ENCODE peak calls at places on chromosomes 4 and X, in ten cellular contexts. P is left lobe of liver, D is NCI-H187 treated with DMSO at 0.1 percent for 48 hours, X is dorsolateral prefrontal cortex, R is epithelial cell of esophagus, C is occipital lobe, K is NCI-H526, M is AML-193, V is astrocyte of the hippocampus, I is H4. F is an unnamed sample.
A peak's percentile ranks its signal among the peaks of the same experiment; 100 is the strongest.

GRCh38 chrX:56318076-56318475 is 85.9 kb downstream of the KLF8 start:
- DNase-seq in P (no peak), D (no peak), X (no peak), R (peak; percentile 86), C (no peak), K (no peak), M (no peak), V (no peak), I (no peak), F (no peak)

GRCh38 chrX:107738768-107739167 is 36.8 kb downstream of the TSC22D3 start:
- DNase-seq in P (peak; percentile 79), D (no peak), X (peak; percentile 69), R (no peak), C (peak; percentile 32), K (no peak), M (no peak), V (no peak), I (no peak), F (no peak)

GRCh38 chr4:77931452-77932135 is 69.0 kb downstream of the MRPL1 start:
- DNase-seq in P (no peak), D (no peak), X (no peak), R (peak; percentile 73), C (no peak), K (no peak), M (no peak), V (peak; percentile 60), I (peak; percentile 68), F (peak; percentile 54)

GRCh38 chr4:73988096-73988495 is at the start of gene PPBP:
- DNase-seq in P (no peak), D (no peak), X (no peak), R (peak; percentile 69), C (no peak), K (no peak), M (no peak), V (no peak), I (no peak), F (no peak)

GRCh38 chr4:37540486-37540885 is 145.7 kb downstream of the RELL1 start:
- DNase-seq in P (no peak), D (no peak), X (no peak), R (no peak), C (no peak), K (peak; percentile 12), M (no peak), V (peak; percentile 51), I (no peak), F (no peak)

GRCh38 chr4:57854748-57855147 is 744.6 kb upstream of the IGFBP7 start:
- DNase-seq in P (no peak), D (no peak), X (no peak), R (no peak), C (no peak), K (no peak), M (no peak), V (no peak), I (no peak), F (no peak)

GRCh38 chr4:20095805-20096541 is 155.7 kb upstream of the SLIT2 start:
- DNase-seq in P (no peak), D (no peak), X (no peak), R (no peak), C (no peak), K (no peak), M (no peak), V (no peak), I (no peak), F (peak; percentile 16)

GRCh38 chr4:15232725-15233597 is 194.9 kb upstream of the C1QTNF7 start:
- DNase-seq in P (no peak), D (no peak), X (no peak), R (peak; percentile 57), C (no peak), K (no peak), M (no peak), V (peak; percentile 80), I (peak; percentile 34), F (peak; percentile 75)

GRCh38 chr4:31089815-31090214 is 369.6 kb downstream of the PCDH7 start:
- DNase-seq in P (no peak), D (no peak), X (no peak), R (peak; percentile 96), C (no peak), K (no peak), M (no peak), V (peak; percentile 78), I (peak; percentile 90), F (peak; percentile 60)

F was measured in M059J.